ENCODE peak calls at places on chromosomes 6 and 20, in eight cellular contexts. F is ovary, V is body of pancreas, O is breast epithelium, D is suprapubic skin, X is Peyer's patch, B is adrenal gland, N is cardiac muscle cell. A is an unnamed sample.
A peak's percentile ranks its signal among the peaks of the same experiment; 100 is the strongest.

GRCh38 chr20:31849306-31849930 is 4.0 kb upstream of the FOXS1 start:
- DNase-seq in F (no peak), V (peak; percentile 87), O (no peak), D (no peak), X (no peak), B (no peak), N (no peak), A (no peak)

GRCh38 chr20:50580016-50580747 is 70.0 kb downstream of the PTPN1 start:
- DNase-seq in F (peak; percentile 77), V (peak; percentile 61), O (no peak), D (peak; percentile 72), X (peak; percentile 84), B (peak; percentile 89), N (peak; percentile 65), A (peak; percentile 59)

GRCh38 chr6:126300735-126301134 is 39.2 kb upstream of the CENPW start:
- DNase-seq in F (no peak), V (no peak), O (no peak), D (no peak), X (no peak), B (no peak), N (no peak), A (no peak)

GRCh38 chr6:16559091-16559490 is 202.2 kb downstream of the ATXN1 start:
- DNase-seq in F (no peak), V (no peak), O (no peak), D (no peak), X (no peak), B (no peak), N (no peak), A (no peak)

GRCh38 chr6:116450185-116450710 is 10.9 kb upstream of the CALHM6 start:
- DNase-seq in F (no peak), V (no peak), O (no peak), D (no peak), X (no peak), B (no peak), N (no peak), A (no peak)

GRCh38 chr6:47203266-47203967 is 106.3 kb downstream of the TNFRSF21 start:
- DNase-seq in F (no peak), V (no peak), O (no peak), D (no peak), X (no peak), B (no peak), N (no peak), A (no peak)

GRCh38 chr6:141598487-141598886 is 534.2 kb upstream of the GJE1 start:
- DNase-seq in F (no peak), V (no peak), O (no peak), D (no peak), X (no peak), B (no peak), N (no peak), A (no peak)

GRCh38 chr6:56863366-56863765 is 91.5 kb upstream of the BEND6 start:
- DNase-seq in F (no peak), V (no peak), O (no peak), D (no peak), X (peak; percentile 55), B (no peak), N (no peak), A (no peak)

GRCh38 chr20:44648579-44648978 is 2.9 kb downstream of the ADA start:
- DNase-seq in F (no peak), V (no peak), O (no peak), D (no peak), X (no peak), B (no peak), N (peak; percentile 26), A (no peak)

GRCh38 chr6:14724546-14724945 is 521.3 kb upstream of the JARID2 start:
- DNase-seq in F (no peak), V (no peak), O (no peak), D (no peak), X (no peak), B (no peak), N (no peak), A (no peak)

GRCh38 chr6:125014157-125014957 is 52.1 kb downstream of the RNF217 start:
- DNase-seq in F (no peak), V (no peak), O (no peak), D (no peak), X (no peak), B (no peak), N (no peak), A (no peak)

GRCh38 chr6:143449731-143450452 is 603 bp downstream of the ADAT2 start:
- DNase-seq in F (no peak), V (no peak), O (no peak), D (no peak), X (peak; percentile 53), B (peak; percentile 61), N (peak; percentile 10), A (no peak)

GRCh38 chr20:3696745-3697587 is 15.2 kb upstream of the ADAM33 start:
- DNase-seq in F (no peak), V (no peak), O (no peak), D (no peak), X (no peak), B (no peak), N (no peak), A (no peak)

GRCh38 chr20:43191946-43192847 is 2.5 kb upstream of the PTPRT start:
- DNase-seq in F (no peak), V (peak; percentile 28), O (no peak), D (no peak), X (no peak), B (no peak), N (peak; percentile 56), A (peak; percentile 32)

GRCh38 chr6:90227165-90227564 is 69.5 kb downstream of the BACH2 start:
- DNase-seq in F (no peak), V (no peak), O (no peak), D (no peak), X (no peak), B (no peak), N (no peak), A (no peak)
- TF ChIP-seq CTCF in F (no peak), V (no peak), O (no peak), D (no peak), X (no peak), B (no peak), N (no peak), A (no peak)

GRCh38 chr20:46683068-46683477 is 6.2 kb downstream of the TP53RK start:
- DNase-seq in F (no peak), V (no peak), O (no peak), D (no peak), X (no peak), B (no peak), N (no peak), A (no peak)
- H3K4me1 ChIP-seq in F (peaks cover 11% of the 10 kb centered on the region), V (peaks cover 46% of the 10 kb centered on the region), O (peaks cover 3% of the 10 kb centered on the region), D (peaks cover 40% of the 10 kb centered on the region), X (no peaks in the 10 kb centered on the region), B (peaks cover 33% of the 10 kb centered on the region), N (peaks cover 15% of the 10 kb centered on the region), A (peaks cover 6% of the 10 kb centered on the region)

GRCh38 chr6:65631711-65632110 is 75.3 kb downstream of the EYS start:
- DNase-seq in F (no peak), V (no peak), O (no peak), D (no peak), X (no peak), B (no peak), N (no peak), A (no peak)
- H3K4me3 ChIP-seq in F (no peak overlapping the region), V (no peak overlapping the region), O (no peak overlapping the region), D (no peak overlapping the region), X (no peak overlapping the region), B (no peak overlapping the region), N (no peak overlapping the region), A (no peak overlapping the region)

GRCh38 chr20:63227260-63227659 is 8.4 kb upstream of the BIRC7 start:
- DNase-seq in F (no peak), V (no peak), O (no peak), D (no peak), X (no peak), B (no peak), N (no peak), A (no peak)

GRCh38 chr20:63226020-63226943 is 9.4 kb upstream of the BIRC7 start:
- DNase-seq in F (no peak), V (no peak), O (no peak), D (no peak), X (no peak), B (no peak), N (no peak), A (no peak)

GRCh38 chr20:63232235-63233060 is 3.3 kb upstream of the BIRC7 start:
- DNase-seq in F (no peak), V (no peak), O (no peak), D (no peak), X (no peak), B (no peak), N (no peak), A (no peak)

GRCh38 chr20:63230800-63231268 is 4.9 kb upstream of the BIRC7 start:
- DNase-seq in F (peak; percentile 46), V (peak; percentile 65), O (no peak), D (no peak), X (peak; percentile 60), B (peak; percentile 75), N (peak; percentile 83), A (no peak)

DNA sequence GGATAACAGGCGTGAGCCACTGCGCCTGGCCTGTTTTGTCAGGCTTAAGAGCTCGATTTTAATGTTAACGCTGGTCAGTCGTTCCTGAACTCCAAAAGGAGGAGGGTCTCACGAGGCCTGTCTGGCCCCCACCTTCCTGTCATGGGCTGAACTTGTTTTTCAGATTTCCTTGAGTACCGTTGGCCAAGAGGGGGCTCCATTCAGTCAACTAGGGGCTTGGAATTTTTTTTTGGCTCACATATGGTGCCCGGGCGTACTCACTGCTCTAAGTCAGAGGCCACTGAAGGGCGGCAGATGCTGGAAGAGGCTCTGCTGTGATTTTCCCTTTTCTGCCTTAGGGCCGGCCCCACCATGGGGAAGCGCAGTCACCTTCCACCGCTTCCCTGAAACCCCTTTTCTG is 6.9 kb upstream of the BIRC7 start:
- DNase-seq in F (no peak), V (no peak), O (no peak), D (no peak), X (no peak), B (no peak), N (no peak), A (no peak)
- TF ChIP-seq CTCF in F (no peak), V (no peak), O (no peak), D (no peak), X (no peak), B (no peak), N (no peak), A (no peak)

DNA sequence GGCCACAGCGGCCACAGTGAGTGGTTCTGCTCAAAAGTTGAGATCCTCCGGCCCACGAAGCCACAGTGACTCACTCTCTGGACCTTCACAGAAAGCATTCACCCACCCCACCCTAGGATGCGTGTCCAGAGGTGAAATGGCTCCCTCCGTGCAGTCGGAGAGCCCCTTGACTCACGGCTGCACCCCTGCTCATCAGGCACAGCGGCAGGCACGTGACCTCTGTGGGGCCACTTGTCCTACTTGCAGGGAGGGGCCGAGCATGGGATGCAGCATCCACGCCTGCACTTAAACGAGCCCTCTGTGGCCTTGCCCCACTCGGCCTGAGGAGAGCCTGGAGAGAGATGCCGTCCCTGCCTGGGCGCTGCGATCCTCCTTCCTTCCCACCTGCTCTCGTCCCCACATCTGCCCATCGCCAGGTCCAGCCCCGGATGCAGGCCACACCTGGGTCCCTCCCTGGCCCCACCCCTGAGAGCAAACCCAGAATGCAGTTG is 28.7 kb downstream of the NTSR1 start:
- DNase-seq in F (no peak), V (no peak), O (peak; percentile 39), D (no peak), X (peak; percentile 42), B (no peak), N (no peak), A (no peak)
- H3K4me1 ChIP-seq in F (no peaks in the 10 kb centered on the region), V (no peaks in the 10 kb centered on the region), O (no peaks in the 10 kb centered on the region), D (peaks cover 23% of the 10 kb centered on the region), X (no peaks in the 10 kb centered on the region), B (no peaks in the 10 kb centered on the region), N (no peaks in the 10 kb centered on the region), A (no peaks in the 10 kb centered on the region)